ENCODE peak calls at places on chromosomes 12 and 14, in five cellular contexts. B is A549, I is GM12878, K is K562, O is H1. W is an unnamed sample.

GRCh38 chr14:106586098-106586704 is 1059.8 kb downstream of the TMEM121 start:
- DNase-seq in B (no peak), I (no peak), K (peak), O (no peak), W (peak)

GRCh38 chr12:1533602-1534304 is 60.6 kb downstream of the FBXL14 start:
- DNase-seq in B (no peak), I (peak), K (peak), O (no peak), W (no peak)

GRCh38 chr14:73058923-73059311 is 583 bp downstream of the RBM25 start:
- DNase-seq in B (peak), I (no peak), K (peak), O (no peak), W (peak)

GRCh38 chr12:48331389-48331788 is 19.3 kb downstream of the ZNF641 start:
- DNase-seq in B (no peak), I (no peak), K (no peak), O (no peak), W (no peak)

GRCh38 chr12:69580074-69580473 is 5.2 kb upstream of the CCT2 start:
- DNase-seq in B (no peak), I (no peak), K (no peak), O (no peak), W (no peak)

GRCh38 chr12:9347328-9348127 is 139.3 kb upstream of the PZP start:
- DNase-seq in B (no peak), I (no peak), K (no peak), O (no peak), W (no peak)

GRCh38 chr12:105322070-105322469 is 8.4 kb upstream of the C12orf75 start:
- DNase-seq in B (no peak), I (no peak), K (no peak), O (no peak), W (no peak)

GRCh38 chr12:65532744-65533143 is 254.3 kb downstream of the MSRB3 start:
- DNase-seq in B (no peak), I (no peak), K (no peak), O (no peak), W (no peak)

GRCh38 chr12:87848248-87848868 is 180.8 kb downstream of the C12orf50 start:
- DNase-seq in B (peak), I (peak), K (peak), O (no peak), W (peak)

GRCh38 chr12:10721654-10722501 is 1.2 kb downstream of the YBX3 start:
- DNase-seq in B (peak), I (peak), K (peak), O (no peak), W (no peak)

GRCh38 chr12:118560733-118561132 is 184.4 kb downstream of the SUDS3 start:
- DNase-seq in B (no peak), I (no peak), K (no peak), O (no peak), W (no peak)

GRCh38 chr12:109681986-109682707 is 31.5 kb upstream of the FAM222A start:
- DNase-seq in B (no peak), I (no peak), K (no peak), O (no peak), W (no peak)

GRCh38 chr12:105417732-105418131 is 87.2 kb downstream of the C12orf75 start:
- DNase-seq in B (no peak), I (no peak), K (no peak), O (no peak), W (no peak)

GRCh38 chr12:94280063-94280462 is 131.7 kb downstream of the PLXNC1 start:
- DNase-seq in B (no peak), I (no peak), K (no peak), O (no peak), W (no peak)

GRCh38 chr12:6826125-6826733 is 2.0 kb upstream of the P3H3 start:
- DNase-seq in B (no peak), I (no peak), K (no peak), O (no peak), W (no peak)

GRCh38 chr12:85348779-85349178 is 68.8 kb downstream of the ALX1 start:
- DNase-seq in B (no peak), I (no peak), K (no peak), O (no peak), W (no peak)

GRCh38 chr14:24332094-24332983 is 2.5 kb downstream of the ADCY4 start:
- DNase-seq in B (peak), I (peak), K (peak), O (peak), W (peak)
- TF ChIP-seq EP300 in B (no peak), I (no peak), K (no peak), O (no peak), W (no peak)

GRCh38 chr12:112380663-112381420 is 1.4 kb downstream of the HECTD4 start:
- DNase-seq in B (no peak), I (no peak), K (no peak), O (no peak), W (peak)

GRCh38 chr12:112381898-112382796 is at the start of gene HECTD4:
- DNase-seq in B (peak), I (peak), K (peak), O (peak), W (peak)

GRCh38 chr12:112382866-112383265 is 635 bp upstream of the HECTD4 start:
- DNase-seq in B (no peak), I (no peak), K (no peak), O (no peak), W (no peak)

GRCh38 chr12:112386726-112387125 is 4.5 kb upstream of the HECTD4 start:
- DNase-seq in B (no peak), I (no peak), K (peak), O (no peak), W (no peak)

GRCh38 chr12:112381421-112381897 is 772 bp downstream of the HECTD4 start:
- DNase-seq in B (no peak), I (no peak), K (no peak), O (no peak), W (no peak)
- TF ChIP-seq USF2 in B (no peak), I (no peak), K (no peak), O (no peak), W (no peak)

DNA sequence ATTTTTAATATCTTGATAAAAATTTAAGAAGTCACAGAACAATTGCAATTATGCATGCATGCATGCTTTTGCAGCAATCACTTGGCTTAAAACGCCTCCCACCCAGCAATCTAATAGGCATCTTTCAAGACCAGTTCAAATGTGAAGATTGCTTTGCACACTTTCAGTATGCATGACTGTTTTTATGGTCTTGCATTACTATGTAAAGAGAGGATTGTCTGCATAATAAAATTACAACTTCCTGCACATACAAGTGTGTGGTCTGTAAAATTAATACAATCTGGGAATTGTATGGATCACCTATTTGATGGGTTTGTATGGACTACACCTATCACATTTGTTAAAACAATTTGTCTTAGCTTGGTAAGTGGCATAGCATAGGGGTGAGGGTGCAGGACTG is 48.7 kb downstream of the E2F7 start:
- DNase-seq in B (no peak), I (no peak), K (no peak), O (no peak), W (no peak)
- TF ChIP-seq EP300 in B (no peak), I (no peak), K (no peak), O (no peak), W (no peak)

DNA sequence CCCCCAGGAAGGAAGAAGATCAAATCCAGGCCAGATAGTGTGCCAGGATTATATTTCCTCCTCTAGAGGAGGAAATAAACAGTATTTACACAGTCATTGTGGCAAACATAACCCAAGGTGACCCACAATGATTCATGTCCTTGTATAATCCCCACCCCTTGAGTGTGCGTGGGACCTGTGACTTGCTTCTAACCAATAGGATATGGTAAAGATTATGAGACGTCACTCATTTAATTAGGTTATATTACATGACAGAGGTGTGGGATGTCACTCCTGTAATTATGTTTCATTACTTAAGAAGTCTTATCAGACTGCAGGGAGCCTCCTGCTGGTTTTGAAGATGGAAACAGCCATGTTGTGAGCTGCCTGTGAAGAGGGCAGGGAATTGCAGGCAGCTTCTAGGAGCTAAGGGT is 12.2 kb upstream of the CATSPERB start:
- DNase-seq in B (no peak), I (no peak), K (peak), O (no peak), W (no peak)
- TF ChIP-seq USF2 in B (peak), I (no peak), K (no peak), O (no peak), W (no peak)

GRCh38 chr12:53295070-53295890 is at the start of gene PFDN5:
- DNase-seq in B (peak), I (peak), K (peak), O (peak), W (peak)
- TF ChIP-seq EP300 in B (no peak), I (no peak), K (peak), O (no peak), W (no peak)

GRCh38 chr14:104795781-104796681 is 483 bp upstream of the AKT1 start:
- DNase-seq in B (peak), I (no peak), K (peak), O (no peak), W (peak)
- TF ChIP-seq USF2 in B (no peak), I (no peak), K (no peak), O (no peak), W (no peak)